ENCODE peak calls at places on chromosome 17, in ten cellular contexts. D, U, Y, K, G, X, I, F, N and O are unnamed samples.

GRCh38 chr17:28928061-28928460 is 23.3 kb downstream of the PHF12 start:
- DNase-seq in F (no peak), U (no peak), X (no peak), G (no peak), N (no peak), I (no peak), Y (no peak), D (peak; percentile 67), K (no peak), O (no peak)

GRCh38 chr17:82582709-82583108 is 63.2 kb downstream of the FOXK2 start:
- DNase-seq in G (no peak), X (no peak), D (no peak), Y (no peak), F (no peak), I (no peak), K (no peak), U (no peak), N (no peak), O (no peak)

GRCh38 chr17:34269969-34270368 is at the start of gene CCL7:
- DNase-seq in K (no peak), F (no peak), U (no peak), X (no peak), N (no peak), I (no peak), D (no peak), Y (no peak), G (no peak), O (no peak)

GRCh38 chr17:33520404-33521032 is 227.4 kb upstream of the ASIC2 start:
- DNase-seq in N (peak; percentile 57), U (peak; percentile 75), Y (no peak), D (no peak), G (peak; percentile 71), X (peak; percentile 21), K (peak; percentile 63), I (no peak), F (no peak), O (no peak)

GRCh38 chr17:78935419-78936323 is 10.5 kb upstream of the TIMP2 start:
- DNase-seq in G (no peak), I (no peak), K (peak; percentile 86), N (peak; percentile 57), D (peak; percentile 97), F (no peak), Y (peak; percentile 88), X (no peak), U (no peak), O (peak; percentile 69)

GRCh38 chr17:66468241-66469087 is 166.1 kb downstream of the PRKCA start:
- DNase-seq in F (peak; percentile 1), Y (peak; percentile 36), U (no peak), K (peak; percentile 39), N (no peak), X (no peak), G (no peak), D (no peak), I (no peak), O (no peak)

GRCh38 chr17:27980035-27980434 is 62.4 kb upstream of the NLK start:
- DNase-seq in I (no peak), Y (no peak), D (peak; percentile 70), K (no peak), N (no peak), U (no peak), X (no peak), F (no peak), G (no peak), O (no peak)

GRCh38 chr17:39838057-39838456 is 26.1 kb downstream of the IKZF3 start:
- DNase-seq in N (no peak), X (no peak), I (no peak), G (no peak), D (no peak), F (no peak), U (no peak), Y (no peak), K (no peak), O (no peak)

GRCh38 chr17:79272666-79273219 is 198.1 kb downstream of the ENGASE start:
- DNase-seq in N (no peak), G (peak; percentile 10), U (no peak), Y (no peak), D (no peak), K (no peak), X (no peak), I (peak; percentile 31), F (no peak), O (no peak)

GRCh38 chr17:40340880-40341807 is 23.4 kb downstream of the GJD3 start:
- DNase-seq in F (no peak), D (peak; percentile 84), N (peak; percentile 93), I (peak; percentile 79), U (peak; percentile 93), Y (peak; percentile 94), K (peak; percentile 94), G (peak; percentile 79), X (peak; percentile 79), O (peak; percentile 88)

GRCh38 chr17:19398301-19399181 is 11.6 kb upstream of the MFAP4 start:
- DNase-seq in U (no peak), G (no peak), D (no peak), F (no peak), K (peak; percentile 55), N (peak; percentile 43), I (no peak), Y (peak; percentile 79), X (no peak), O (peak; percentile 81)

DNA sequence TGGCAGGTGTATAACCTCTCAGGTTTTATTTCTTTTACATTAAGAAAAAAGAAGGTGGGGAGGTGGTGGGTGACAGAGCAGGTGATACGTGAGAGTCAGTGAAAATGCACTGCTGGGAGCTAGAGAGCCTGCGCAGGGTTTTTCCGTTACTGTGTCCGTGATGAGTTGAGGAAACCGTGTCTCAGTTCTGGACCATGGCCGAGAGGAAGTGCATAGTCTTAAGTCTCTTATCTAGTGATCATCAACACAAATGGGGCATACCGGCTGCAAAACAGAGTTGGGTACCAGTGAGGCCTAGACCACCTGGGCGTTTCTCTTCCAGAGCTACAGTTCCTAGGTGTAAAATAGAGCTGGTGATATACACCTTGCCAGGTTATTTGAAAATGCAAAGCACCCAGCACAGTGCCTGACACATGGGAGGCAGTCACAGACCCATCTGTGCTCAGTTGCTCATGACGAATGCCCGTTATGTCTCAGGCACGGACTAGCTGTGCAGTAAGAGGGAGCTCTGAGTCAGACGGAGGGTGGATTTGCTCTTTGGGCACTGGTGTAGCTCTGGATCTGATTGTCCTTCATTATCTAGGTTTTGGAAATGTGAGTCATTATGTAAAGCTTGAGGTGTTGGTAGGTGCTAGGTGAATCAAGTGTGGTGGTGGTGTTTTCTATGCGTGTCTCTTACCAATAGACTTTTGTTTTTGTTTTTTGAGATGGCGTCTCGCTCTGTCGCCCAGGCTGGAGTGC is 60.9 kb downstream of the RPTOR start:
- DNase-seq in X (peak; percentile 16), U (no peak), G (no peak), K (peak; percentile 60), D (peak; percentile 7), F (peak; percentile 85), I (no peak), Y (no peak), N (no peak), O (no peak)
- TF ChIP-seq CTCF in X (no peak), U (no peak), G (no peak), K (no peak), D (no peak), F (no peak), I (no peak), Y (no peak), N (no peak), O (no peak)

GRCh38 chr17:74736423-74737298 is at the start of gene RAB37:
- DNase-seq in I (peak; percentile 47), G (peak; percentile 38), N (peak; percentile 62), F (no peak), Y (no peak), K (peak; percentile 91), U (peak; percentile 93), D (no peak), X (peak; percentile 48), O (no peak)

GRCh38 chr17:74740641-74741387 is 3.8 kb downstream of the RAB37 start:
- DNase-seq in U (no peak), I (no peak), Y (no peak), F (no peak), G (no peak), N (no peak), X (no peak), K (no peak), D (no peak), O (no peak)

GRCh38 chr17:74737299-74738050 is 419 bp downstream of the RAB37 start:
- DNase-seq in F (no peak), U (peak; percentile 83), N (no peak), X (no peak), Y (no peak), G (peak; percentile 55), K (peak; percentile 76), D (no peak), I (peak; percentile 59), O (no peak)

GRCh38 chr17:74739227-74739831 is 2.3 kb downstream of the RAB37 start:
- DNase-seq in N (no peak), X (no peak), I (no peak), D (no peak), F (no peak), G (no peak), K (no peak), U (no peak), Y (no peak), O (no peak)

DNA sequence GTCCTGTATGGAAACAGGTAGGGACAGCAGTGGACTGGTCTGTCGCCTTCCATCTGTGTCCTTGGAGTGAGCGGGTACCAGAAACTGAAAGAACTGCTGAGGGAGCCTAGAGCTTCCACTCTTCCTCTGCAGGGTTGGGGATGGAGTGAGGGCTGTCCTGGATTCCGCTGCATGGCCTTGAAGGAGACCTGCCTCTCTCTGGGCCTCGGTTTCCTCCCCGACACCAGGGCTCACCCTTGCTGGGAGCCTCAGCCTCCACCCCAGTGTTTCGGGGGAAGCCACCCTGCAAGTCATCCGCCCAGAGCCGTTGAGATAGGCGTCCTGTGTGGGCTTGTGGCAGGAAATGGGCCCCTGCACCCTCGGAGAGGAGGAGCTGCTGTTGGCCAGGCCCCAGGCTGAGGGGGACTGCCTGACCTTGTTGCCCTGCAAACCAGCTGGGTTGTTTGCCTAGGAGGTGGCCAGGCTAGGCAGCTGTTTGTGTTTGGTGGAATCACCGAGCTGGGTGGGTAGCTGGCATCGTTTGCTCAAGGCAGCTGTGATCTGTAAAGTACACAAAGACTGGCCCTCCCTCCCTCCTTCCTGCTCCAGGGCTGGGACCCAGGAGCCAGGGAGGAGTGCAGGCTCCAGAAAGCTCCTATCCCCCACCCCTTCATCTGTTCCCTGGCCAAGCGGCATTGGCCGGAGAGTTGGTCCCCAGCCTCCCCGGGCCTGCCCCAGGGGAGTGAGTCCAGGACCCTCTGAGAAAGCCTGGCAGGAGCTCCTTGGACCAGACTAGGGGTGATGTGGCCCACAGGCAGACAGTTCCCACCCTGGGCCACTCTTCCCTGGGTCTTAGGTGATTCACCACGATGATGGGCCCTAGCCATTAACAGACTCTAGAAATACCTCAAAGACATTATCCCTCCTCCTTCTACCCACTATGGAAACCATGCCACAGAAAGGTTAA is 1.3 kb downstream of the RAB37 start:
- DNase-seq in U (no peak), D (no peak), F (peak; percentile 60), I (no peak), X (peak; percentile 73), K (peak; percentile 18), G (no peak), Y (no peak), N (peak; percentile 49), O (no peak)
- H3K4me3 ChIP-seq in U (peak overlapping the region; percentile 91), D (no peak overlapping the region), F (peak overlapping the region; percentile 69), I (peak overlapping the region; percentile 76), X (peak overlapping the region; percentile 65), K (no peak overlapping the region), G (no peak overlapping the region), Y (no peak overlapping the region), N (peak overlapping the region; percentile 12), O (peak overlapping the region; percentile 13)

GRCh38 chr17:7988750-7989178 is 13.7 kb upstream of the GUCY2D start:
- DNase-seq in I (peak; percentile 80), D (peak; percentile 85), F (peak; percentile 66), G (peak; percentile 91), U (peak; percentile 69), Y (no peak), N (no peak), X (peak; percentile 18), K (peak; percentile 93), O (no peak)
- H3K27me3 ChIP-seq in I (no peaks in the 10 kb centered on the region), D (no peaks in the 10 kb centered on the region), F (peaks cover 5% of the 10 kb centered on the region), G (no peaks in the 10 kb centered on the region), U (no peaks in the 10 kb centered on the region), Y (peaks cover 51% of the 10 kb centered on the region), N (no peaks in the 10 kb centered on the region), X (no peaks in the 10 kb centered on the region), K (no peaks in the 10 kb centered on the region), O (no peaks in the 10 kb centered on the region)

GRCh38 chr17:51322390-51323029 is 62.2 kb downstream of the UTP18 start:
- DNase-seq in G (peak; percentile 46), X (no peak), I (peak; percentile 61), N (no peak), K (peak; percentile 55), U (peak; percentile 23), Y (no peak), D (no peak), F (no peak), O (no peak)
- TF ChIP-seq CTCF in G (peak; percentile 47), X (no peak), I (peak; percentile 94), N (peak; percentile 19), K (peak; percentile 58), U (peak; percentile 87), Y (no peak), D (peak; percentile 32), F (peak; percentile 67), O (no peak)